ENCODE peak calls at places on chromosome 7, in eight cellular contexts. One of them, this sample, is unnamed.

GRCh38 chr7:4774804-4775280 is 581 bp upstream of the AP5Z1 start:
- DNase-seq in cardiac fibroblast: peak; percentile 85
- DNase-seq in heart right ventricle: peak; percentile 37
- DNase-seq in AG04449: peak; percentile 24
- DNase-seq in CD8-positive, alpha-beta T cell: no peak
- DNase-seq in GM12878: no peak
- DNase-seq in PC-9: no peak
- DNase-seq in Panc1: peak; percentile 36
- DNase-seq in this sample: no peak

GRCh38 chr7:34523233-34523918 is 134.6 kb upstream of the NPSR1 start:
- DNase-seq in Panc1: no peak
- DNase-seq in CD8-positive, alpha-beta T cell: no peak
- DNase-seq in GM12878: no peak
- DNase-seq in heart right ventricle: no peak
- DNase-seq in cardiac fibroblast: peak; percentile 69
- DNase-seq in AG04449: no peak
- DNase-seq in PC-9: no peak
- DNase-seq in this sample: no peak

GRCh38 chr7:5997210-5997808 is 11.5 kb downstream of the PMS2 start:
- DNase-seq in heart right ventricle: peak; percentile 60
- DNase-seq in CD8-positive, alpha-beta T cell: peak; percentile 19
- DNase-seq in cardiac fibroblast: peak; percentile 82
- DNase-seq in Panc1: no peak
- DNase-seq in PC-9: peak; percentile 54
- DNase-seq in GM12878: no peak
- DNase-seq in AG04449: no peak
- DNase-seq in this sample: no peak

GRCh38 chr7:31065021-31065593 is 13.0 kb downstream of the ADCYAP1R1 start:
- DNase-seq in cardiac fibroblast: no peak
- DNase-seq in heart right ventricle: no peak
- DNase-seq in GM12878: no peak
- DNase-seq in CD8-positive, alpha-beta T cell: no peak
- DNase-seq in AG04449: no peak
- DNase-seq in Panc1: no peak
- DNase-seq in PC-9: no peak
- DNase-seq in this sample: no peak

GRCh38 chr7:91162415-91162814 is 101.8 kb upstream of the FZD1 start:
- DNase-seq in CD8-positive, alpha-beta T cell: no peak
- DNase-seq in heart right ventricle: no peak
- DNase-seq in AG04449: no peak
- DNase-seq in Panc1: no peak
- DNase-seq in GM12878: no peak
- DNase-seq in PC-9: no peak
- DNase-seq in cardiac fibroblast: no peak
- DNase-seq in this sample: no peak

GRCh38 chr7:98745722-98746318 is 124.0 kb downstream of the TMEM130 start:
- DNase-seq in CD8-positive, alpha-beta T cell: peak; percentile 40
- DNase-seq in Panc1: peak; percentile 65
- DNase-seq in cardiac fibroblast: peak; percentile 57
- DNase-seq in PC-9: peak; percentile 74
- DNase-seq in GM12878: no peak
- DNase-seq in AG04449: no peak
- DNase-seq in heart right ventricle: peak; percentile 49
- DNase-seq in this sample: peak; percentile 34

GRCh38 chr7:76165106-76165972 is 36.4 kb upstream of the SRRM3 start:
- DNase-seq in PC-9: no peak
- DNase-seq in heart right ventricle: no peak
- DNase-seq in cardiac fibroblast: no peak
- DNase-seq in CD8-positive, alpha-beta T cell: no peak
- DNase-seq in AG04449: no peak
- DNase-seq in GM12878: no peak
- DNase-seq in Panc1: no peak
- DNase-seq in this sample: no peak

GRCh38 chr7:42747073-42747472 is 164.8 kb downstream of the C7orf25 start:
- DNase-seq in cardiac fibroblast: peak; percentile 25
- DNase-seq in heart right ventricle: no peak
- DNase-seq in Panc1: no peak
- DNase-seq in CD8-positive, alpha-beta T cell: no peak
- DNase-seq in GM12878: no peak
- DNase-seq in AG04449: no peak
- DNase-seq in PC-9: no peak
- DNase-seq in this sample: no peak

GRCh38 chr7:41107938-41108448 is 594.9 kb downstream of the INHBA start:
- DNase-seq in Panc1: no peak
- DNase-seq in CD8-positive, alpha-beta T cell: no peak
- DNase-seq in GM12878: peak; percentile 4
- DNase-seq in PC-9: no peak
- DNase-seq in cardiac fibroblast: peak; percentile 33
- DNase-seq in heart right ventricle: no peak
- DNase-seq in AG04449: no peak
- DNase-seq in this sample: no peak

GRCh38 chr7:69531050-69531449 is 67.2 kb upstream of the AUTS2 start:
- DNase-seq in Panc1: no peak
- DNase-seq in GM12878: no peak
- DNase-seq in cardiac fibroblast: no peak
- DNase-seq in PC-9: no peak
- DNase-seq in heart right ventricle: no peak
- DNase-seq in CD8-positive, alpha-beta T cell: no peak
- DNase-seq in AG04449: no peak
- DNase-seq in this sample: no peak

GRCh38 chr7:69540275-69540674 is 58.0 kb upstream of the AUTS2 start:
- DNase-seq in Panc1: no peak
- DNase-seq in PC-9: no peak
- DNase-seq in GM12878: no peak
- DNase-seq in cardiac fibroblast: no peak
- DNase-seq in AG04449: no peak
- DNase-seq in CD8-positive, alpha-beta T cell: no peak
- DNase-seq in heart right ventricle: no peak
- DNase-seq in this sample: no peak

GRCh38 chr7:69537691-69538090 is 60.6 kb upstream of the AUTS2 start:
- DNase-seq in PC-9: no peak
- DNase-seq in AG04449: no peak
- DNase-seq in CD8-positive, alpha-beta T cell: no peak
- DNase-seq in heart right ventricle: no peak
- DNase-seq in GM12878: no peak
- DNase-seq in cardiac fibroblast: no peak
- DNase-seq in Panc1: no peak
- DNase-seq in this sample: no peak

DNA sequence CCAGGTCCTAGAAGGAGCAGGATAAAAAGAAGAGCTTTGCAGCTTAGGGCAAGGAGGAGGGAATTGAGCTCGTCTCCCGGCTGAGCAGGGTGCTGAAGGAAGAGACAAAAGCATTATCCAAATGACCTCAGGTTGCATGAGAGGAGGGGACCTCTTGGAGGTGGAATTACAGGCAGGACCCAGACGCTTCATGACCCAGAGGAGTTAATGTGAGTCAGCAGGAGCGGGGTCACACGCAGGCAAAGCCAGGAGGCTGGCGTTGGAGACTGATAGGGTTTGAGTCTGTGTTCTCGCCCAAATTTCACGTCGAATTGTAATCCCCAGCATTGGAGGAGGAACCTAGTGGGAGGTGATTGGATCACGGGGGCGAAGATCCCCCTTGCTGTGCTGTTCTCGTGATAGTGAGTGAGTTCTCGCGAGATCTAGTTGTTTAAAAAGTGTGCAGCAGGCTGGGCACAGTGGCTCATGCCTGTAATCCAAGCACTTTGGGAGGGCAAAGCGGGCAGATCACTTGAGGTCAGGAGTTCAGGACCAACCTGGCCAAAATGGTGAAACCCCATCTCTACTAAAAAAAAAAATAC is 63.7 kb upstream of the AUTS2 start:
- DNase-seq in CD8-positive, alpha-beta T cell: no peak
- DNase-seq in PC-9: no peak
- DNase-seq in AG04449: no peak
- DNase-seq in GM12878: no peak
- DNase-seq in cardiac fibroblast: no peak
- DNase-seq in Panc1: no peak
- DNase-seq in heart right ventricle: no peak
- DNase-seq in this sample: no peak
- TF ChIP-seq CTCF in CD8-positive, alpha-beta T cell: no peak
- TF ChIP-seq CTCF in PC-9: no peak
- TF ChIP-seq CTCF in AG04449: no peak
- TF ChIP-seq CTCF in GM12878: no peak
- TF ChIP-seq CTCF in cardiac fibroblast: no peak
- TF ChIP-seq CTCF in Panc1: no peak
- TF ChIP-seq CTCF in heart right ventricle: no peak
- TF ChIP-seq CTCF in this sample: no peak

DNA sequence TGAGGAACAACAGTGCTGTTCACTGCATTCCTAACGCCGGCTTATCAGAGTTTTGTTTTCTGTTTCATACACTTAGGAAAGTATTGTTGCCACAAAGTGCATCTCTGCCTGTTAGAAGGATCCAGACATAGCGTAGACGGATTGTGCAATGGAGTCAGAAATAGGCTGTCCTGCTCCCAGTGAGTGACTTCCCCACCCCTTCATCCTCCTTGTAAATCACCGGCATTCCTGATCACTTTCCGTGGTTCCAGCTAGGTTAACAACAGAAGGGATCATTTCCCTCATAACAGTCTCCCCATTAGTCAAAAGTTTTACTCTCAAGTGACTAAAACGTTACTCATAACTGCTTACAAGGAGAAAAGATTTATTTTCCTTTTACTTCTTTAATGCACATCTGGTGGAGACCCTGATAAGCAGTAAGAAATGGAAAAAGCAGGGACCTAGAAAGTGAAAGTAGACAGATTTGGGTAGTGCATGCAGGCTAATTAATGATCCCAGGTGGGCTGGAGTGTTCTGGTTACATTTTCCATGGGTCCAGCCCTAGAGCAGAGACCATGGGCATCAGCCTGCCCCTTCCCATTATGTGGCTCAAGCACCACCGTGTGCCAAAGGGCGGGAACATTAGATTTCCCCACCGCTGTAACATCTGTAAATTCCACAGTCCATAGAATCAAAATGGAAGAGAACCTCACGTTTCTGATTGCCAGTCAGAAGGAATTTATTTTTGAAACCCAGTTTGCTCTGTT is 395.1 kb upstream of the GALNT17 start:
- DNase-seq in GM12878: no peak
- DNase-seq in cardiac fibroblast: peak; percentile 60
- DNase-seq in heart right ventricle: no peak
- DNase-seq in CD8-positive, alpha-beta T cell: no peak
- DNase-seq in PC-9: no peak
- DNase-seq in Panc1: no peak
- DNase-seq in AG04449: peak; percentile 29
- DNase-seq in this sample: no peak
- H3K4me3 ChIP-seq in GM12878: peak overlapping the region; percentile 44
- H3K4me3 ChIP-seq in cardiac fibroblast: peak overlapping the region; percentile 39
- H3K4me3 ChIP-seq in heart right ventricle: no peak overlapping the region
- H3K4me3 ChIP-seq in CD8-positive, alpha-beta T cell: no peak overlapping the region
- H3K4me3 ChIP-seq in PC-9: no peak overlapping the region
- H3K4me3 ChIP-seq in Panc1: peak overlapping the region; percentile 24
- H3K4me3 ChIP-seq in AG04449: peak overlapping the region; percentile 48
- H3K4me3 ChIP-seq in this sample: peak overlapping the region; percentile 47

DNA sequence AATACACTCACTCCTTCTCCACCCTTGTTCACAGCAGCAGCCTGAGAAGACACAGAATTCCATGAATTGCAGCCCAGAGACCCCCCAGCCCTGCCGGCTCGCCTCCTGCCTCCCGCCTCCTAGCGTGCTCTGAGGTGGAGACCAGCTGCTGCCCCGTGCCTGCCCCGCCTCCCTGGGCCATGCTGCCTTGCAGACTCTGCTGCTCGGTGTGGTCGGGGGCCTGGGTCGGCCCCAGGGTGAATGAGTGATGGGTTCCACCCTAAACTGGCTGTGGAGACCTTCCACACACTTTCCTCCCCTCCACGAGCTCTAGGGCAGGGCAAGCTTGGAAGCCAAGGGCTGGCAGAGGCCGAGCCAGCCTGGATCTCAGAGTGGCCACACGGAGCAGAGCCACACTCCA is 479.3 kb downstream of the DNAJB6 start:
- DNase-seq in heart right ventricle: no peak
- DNase-seq in AG04449: no peak
- DNase-seq in Panc1: no peak
- DNase-seq in CD8-positive, alpha-beta T cell: no peak
- DNase-seq in cardiac fibroblast: no peak
- DNase-seq in PC-9: no peak
- DNase-seq in GM12878: no peak
- DNase-seq in this sample: no peak
- TF ChIP-seq CTCF in heart right ventricle: no peak
- TF ChIP-seq CTCF in AG04449: no peak
- TF ChIP-seq CTCF in Panc1: no peak
- TF ChIP-seq CTCF in CD8-positive, alpha-beta T cell: no peak
- TF ChIP-seq CTCF in cardiac fibroblast: no peak
- TF ChIP-seq CTCF in PC-9: no peak
- TF ChIP-seq CTCF in GM12878: no peak
- TF ChIP-seq CTCF in this sample: no peak

GRCh38 chr7:1076184-1077072 is 11.5 kb upstream of the GPER1 start:
- DNase-seq in heart right ventricle: peak; percentile 47
- DNase-seq in GM12878: no peak
- DNase-seq in PC-9: no peak
- DNase-seq in Panc1: no peak
- DNase-seq in AG04449: no peak
- DNase-seq in CD8-positive, alpha-beta T cell: no peak
- DNase-seq in cardiac fibroblast: peak; percentile 28
- DNase-seq in this sample: no peak
- H3K4me3 ChIP-seq in heart right ventricle: peak overlapping the region; percentile 1
- H3K4me3 ChIP-seq in GM12878: no peak overlapping the region
- H3K4me3 ChIP-seq in PC-9: no peak overlapping the region
- H3K4me3 ChIP-seq in Panc1: no peak overlapping the region
- H3K4me3 ChIP-seq in AG04449: no peak overlapping the region
- H3K4me3 ChIP-seq in CD8-positive, alpha-beta T cell: no peak overlapping the region
- H3K4me3 ChIP-seq in cardiac fibroblast: peak overlapping the region; percentile 22
- H3K4me3 ChIP-seq in this sample: no peak overlapping the region

This sample was measured in GM12864.